ENCODE peak calls at places on chromosomes 16 and 17, in six cellular contexts. P is effector CD4-positive, alpha-beta T cell; I is neural crest cell; T is pancreas; R is hypothalamus; A is T-cell. C is an unnamed sample.

GRCh38 chr16:19935696-19936095 is 51.0 kb upstream of the GPRC5B start:
- DNase-seq in I (no peak), P (no peak), A (no peak), T (no peak), R (no peak), C (no peak)

GRCh38 chr17:81160747-81161453 is 4.4 kb upstream of the PVALEF start:
- DNase-seq in A (no peak), T (peak; percentile 66), R (no peak), P (no peak), I (no peak), C (no peak)

GRCh38 chr16:26987631-26988030 is 79.1 kb upstream of the C16orf82 start:
- DNase-seq in R (no peak), T (no peak), I (no peak), A (no peak), P (no peak), C (no peak)

GRCh38 chr16:711084-711483 is 3.8 kb upstream of the METRN start:
- DNase-seq in T (no peak), R (no peak), P (no peak), A (no peak), I (no peak), C (no peak)

GRCh38 chr17:3916013-3916696 is at the start of gene P2RX1:
- DNase-seq in T (no peak), I (no peak), P (no peak), A (peak; percentile 32), R (no peak), C (peak; percentile 45)

GRCh38 chr16:31265329-31266245 is 5.8 kb downstream of the ITGAM start:
- DNase-seq in I (no peak), R (no peak), A (peak; percentile 60), P (peak; percentile 42), T (peak; percentile 75), C (no peak)

GRCh38 chr16:27268376-27269299 is at the start of gene NSMCE1:
- DNase-seq in P (peak; percentile 93), I (peak; percentile 83), R (peak; percentile 89), A (peak; percentile 98), T (peak; percentile 98), C (peak; percentile 94)

GRCh38 chr17:80968602-80969029 is 23.0 kb upstream of the CHMP6 start:
- DNase-seq in A (no peak), R (peak; percentile 34), P (no peak), T (no peak), I (no peak), C (no peak)

GRCh38 chr16:483351-484075 is 44.0 kb upstream of the CAPN15 start:
- DNase-seq in I (no peak), A (no peak), R (no peak), T (no peak), P (no peak), C (no peak)

GRCh38 chr16:66523861-66524354 is 26.0 kb downstream of the TK2 start:
- DNase-seq in P (peak; percentile 20), A (peak; percentile 33), T (no peak), I (no peak), R (no peak), C (no peak)

GRCh38 chr17:6815775-6816174 is 15.8 kb downstream of the TEKT1 start:
- DNase-seq in I (no peak), T (no peak), A (no peak), P (no peak), R (no peak), C (no peak)

GRCh38 chr17:20989481-20989880 is 53.3 kb downstream of the USP22 start:
- DNase-seq in I (no peak), A (no peak), T (peak; percentile 48), R (no peak), P (no peak), C (no peak)

GRCh38 chr16:10097273-10097672 is 85.0 kb downstream of the GRIN2A start:
- DNase-seq in T (no peak), R (no peak), A (no peak), P (no peak), I (no peak), C (no peak)

GRCh38 chr17:8664426-8665105 is 34.0 kb upstream of the MYH10 start:
- DNase-seq in P (no peak), T (no peak), I (no peak), A (no peak), R (no peak), C (no peak)

GRCh38 chr16:27703545-27703944 is 153.6 kb downstream of the KATNIP start:
- DNase-seq in I (peak; percentile 37), T (peak; percentile 15), A (no peak), P (no peak), R (no peak), C (no peak)

GRCh38 chr16:12891836-12892235 is 9.6 kb upstream of the SHISA9 start:
- DNase-seq in I (no peak), R (no peak), P (no peak), A (no peak), T (no peak), C (no peak)

GRCh38 chr17:968812-969766 is 10.5 kb downstream of the NXN start:
- DNase-seq in I (no peak), R (no peak), A (no peak), T (no peak), P (no peak), C (no peak)

GRCh38 chr16:16042076-16042475 is 92.7 kb downstream of the ABCC1 start:
- DNase-seq in I (no peak), R (no peak), P (no peak), T (no peak), A (no peak), C (no peak)

GRCh38 chr16:1794908-1795666 is 1.6 kb upstream of the IGFALS start:
- DNase-seq in I (no peak), T (no peak), A (no peak), P (no peak), R (no peak), C (no peak)

GRCh38 chr17:83061586-83061985 is 17.8 kb upstream of the METRNL start:
- DNase-seq in P (no peak), I (no peak), A (no peak), T (no peak), R (no peak), C (no peak)

GRCh38 chr17:65888649-65889048 is 303.3 kb downstream of the CEP112 start:
- DNase-seq in A (no peak), T (no peak), I (no peak), R (no peak), P (no peak), C (no peak)

GRCh38 chr17:76074390-76075363 is at the start of gene GALR2:
- DNase-seq in T (no peak), A (no peak), R (no peak), I (peak; percentile 9), P (no peak), C (no peak)

GRCh38 chr17:10323812-10324610 is 48.8 kb downstream of the MYH13 start:
- DNase-seq in P (no peak), T (no peak), I (no peak), R (no peak), A (no peak), C (no peak)

GRCh38 chr17:76867578-76868175 is 527 bp upstream of the MGAT5B start:
- DNase-seq in R (no peak), I (no peak), T (no peak), A (no peak), P (no peak), C (no peak)

GRCh38 chr16:49179714-49180330 is 101.8 kb downstream of the CBLN1 start:
- DNase-seq in I (no peak), A (no peak), R (no peak), P (no peak), T (no peak), C (no peak)

GRCh38 chr17:52064791-52065211 is 93.7 kb downstream of the CA10 start:
- DNase-seq in I (no peak), T (no peak), A (no peak), R (no peak), P (no peak), C (no peak)

GRCh38 chr17:57549468-57549867 is 195.6 kb downstream of the CCDC182 start:
- DNase-seq in I (no peak), A (no peak), R (no peak), T (no peak), P (no peak), C (no peak)

GRCh38 chr17:40479754-40480480 is 21.5 kb downstream of the TNS4 start:
- DNase-seq in A (no peak), I (no peak), T (no peak), P (no peak), R (no peak), C (no peak)

GRCh38 chr16:52539197-52539596 is 7.7 kb downstream of the TOX3 start:
- DNase-seq in R (no peak), T (no peak), A (no peak), I (no peak), P (no peak), C (no peak)

GRCh38 chr17:74862108-74862901 is 2.6 kb upstream of the GRIN2C start:
- DNase-seq in A (peak; percentile 27), T (peak; percentile 87), P (peak; percentile 58), R (peak; percentile 43), I (peak; percentile 86), C (peak; percentile 71)

GRCh38 chr16:50270510-50271147 is 4.3 kb downstream of the ADCY7 start:
- DNase-seq in P (no peak), I (no peak), T (peak; percentile 29), R (no peak), A (no peak), C (no peak)

GRCh38 chr16:3170440-3171180 is 17.4 kb upstream of the OR1F1 start:
- DNase-seq in A (no peak), R (no peak), I (no peak), T (no peak), P (no peak), C (no peak)

GRCh38 chr16:11302977-11303376 is 21.8 kb upstream of the PRM1 start:
- DNase-seq in A (no peak), R (no peak), I (no peak), P (no peak), T (no peak), C (no peak)

GRCh38 chr16:16877061-16877460 is 498.1 kb downstream of the NPIPA7 start:
- DNase-seq in T (no peak), A (no peak), I (no peak), P (no peak), R (no peak), C (no peak)

GRCh38 chr16:28140788-28141618 is 70.8 kb downstream of the XPO6 start:
- DNase-seq in R (no peak), A (peak; percentile 73), T (no peak), P (peak; percentile 71), I (no peak), C (peak; percentile 71)

GRCh38 chr17:37791434-37791833 is 46.6 kb upstream of the HNF1B start:
- DNase-seq in P (peak; percentile 5), A (peak; percentile 23), I (no peak), T (no peak), R (no peak), C (no peak)

GRCh38 chr16:67857547-67858233 is 10.2 kb upstream of the CENPT start:
- DNase-seq in P (peak; percentile 19), A (peak; percentile 27), T (peak; percentile 63), I (no peak), R (no peak), C (no peak)

GRCh38 chr17:3843935-3844516 is 2.0 kb downstream of the NCBP3 start:
- DNase-seq in R (no peak), T (no peak), P (peak; percentile 19), I (no peak), A (peak; percentile 26), C (peak; percentile 25)